ENCODE peak calls at places on chromosomes 1 and 21, in six cellular contexts. V is Panc1, N is IMR-90, Q is neural progenitor cell, L is PC-9, W is upper lobe of right lung. O is an unnamed sample.

GRCh38 chr1:88890790-88891317 is 513 bp downstream of the GTF2B start:
- DNase-seq in V (no peak), N (peak; percentile 41), Q (peak; percentile 57), L (peak; percentile 42), W (no peak), O (no peak)

GRCh38 chr1:61204528-61204927 is 122.2 kb downstream of the NFIA start:
- DNase-seq in V (no peak), N (no peak), Q (no peak), L (no peak), W (no peak), O (no peak)

GRCh38 chr1:206513312-206514111 is 6.2 kb downstream of the RASSF5 start:
- DNase-seq in V (no peak), N (peak; percentile 87), Q (no peak), L (peak; percentile 92), W (peak; percentile 74), O (peak; percentile 94)

GRCh38 chr1:51551848-51552296 is 32.8 kb upstream of the EPS15 start:
- DNase-seq in V (no peak), N (no peak), Q (no peak), L (no peak), W (no peak), O (no peak)

GRCh38 chr1:40344597-40344996 is 27.5 kb upstream of the COL9A2 start:
- DNase-seq in V (no peak), N (peak; percentile 79), Q (no peak), L (no peak), W (peak; percentile 77), O (no peak)

GRCh38 chr1:147924813-147925212 is 3.4 kb upstream of the GPR89B start:
- DNase-seq in V (no peak), N (no peak), Q (no peak), L (no peak), W (no peak), O (no peak)

GRCh38 chr1:209389258-209389657 is 194.3 kb upstream of the CAMK1G start:
- DNase-seq in V (peak; percentile 27), N (peak; percentile 94), Q (no peak), L (peak; percentile 95), W (no peak), O (peak; percentile 64)

GRCh38 chr1:152580433-152580832 is at the start of gene LCE3D:
- DNase-seq in V (no peak), N (peak; percentile 0), Q (no peak), L (no peak), W (no peak), O (no peak)

GRCh38 chr1:12618661-12619395 is 818 bp upstream of the DHRS3 start:
- DNase-seq in V (no peak), N (peak; percentile 83), Q (peak; percentile 79), L (peak; percentile 84), W (peak; percentile 85), O (peak; percentile 95)

GRCh38 chr1:51733793-51734522 is 117.1 kb downstream of the OSBPL9 start:
- DNase-seq in V (no peak), N (no peak), Q (no peak), L (no peak), W (no peak), O (no peak)

GRCh38 chr1:119187416-119187815 is 47.0 kb upstream of the WARS2 start:
- DNase-seq in V (no peak), N (no peak), Q (no peak), L (no peak), W (no peak), O (no peak)

GRCh38 chr1:209190591-209191241 is 392.8 kb upstream of the CAMK1G start:
- DNase-seq in V (peak; percentile 17), N (no peak), Q (peak; percentile 90), L (no peak), W (no peak), O (no peak)

GRCh38 chr21:45444385-45444784 is 39.4 kb downstream of the COL18A1 start:
- DNase-seq in V (no peak), N (no peak), Q (no peak), L (no peak), W (no peak), O (no peak)

GRCh38 chr21:14058566-14058965 is 152.2 kb downstream of the LIPI start:
- DNase-seq in V (no peak), N (no peak), Q (no peak), L (no peak), W (peak; percentile 61), O (no peak)

GRCh38 chr1:20588634-20589225 is at the start of gene CDA:
- DNase-seq in V (no peak), N (no peak), Q (no peak), L (peak; percentile 84), W (no peak), O (peak; percentile 90)
- H3K27ac ChIP-seq in V (no peak within 1 kb of the TSS), N (peak within 1 kb of the TSS; percentile 60), Q (no peak within 1 kb of the TSS), L (peak within 1 kb of the TSS; percentile 45), W (peak within 1 kb of the TSS; percentile 32), O (peak within 1 kb of the TSS; percentile 74)

DNA sequence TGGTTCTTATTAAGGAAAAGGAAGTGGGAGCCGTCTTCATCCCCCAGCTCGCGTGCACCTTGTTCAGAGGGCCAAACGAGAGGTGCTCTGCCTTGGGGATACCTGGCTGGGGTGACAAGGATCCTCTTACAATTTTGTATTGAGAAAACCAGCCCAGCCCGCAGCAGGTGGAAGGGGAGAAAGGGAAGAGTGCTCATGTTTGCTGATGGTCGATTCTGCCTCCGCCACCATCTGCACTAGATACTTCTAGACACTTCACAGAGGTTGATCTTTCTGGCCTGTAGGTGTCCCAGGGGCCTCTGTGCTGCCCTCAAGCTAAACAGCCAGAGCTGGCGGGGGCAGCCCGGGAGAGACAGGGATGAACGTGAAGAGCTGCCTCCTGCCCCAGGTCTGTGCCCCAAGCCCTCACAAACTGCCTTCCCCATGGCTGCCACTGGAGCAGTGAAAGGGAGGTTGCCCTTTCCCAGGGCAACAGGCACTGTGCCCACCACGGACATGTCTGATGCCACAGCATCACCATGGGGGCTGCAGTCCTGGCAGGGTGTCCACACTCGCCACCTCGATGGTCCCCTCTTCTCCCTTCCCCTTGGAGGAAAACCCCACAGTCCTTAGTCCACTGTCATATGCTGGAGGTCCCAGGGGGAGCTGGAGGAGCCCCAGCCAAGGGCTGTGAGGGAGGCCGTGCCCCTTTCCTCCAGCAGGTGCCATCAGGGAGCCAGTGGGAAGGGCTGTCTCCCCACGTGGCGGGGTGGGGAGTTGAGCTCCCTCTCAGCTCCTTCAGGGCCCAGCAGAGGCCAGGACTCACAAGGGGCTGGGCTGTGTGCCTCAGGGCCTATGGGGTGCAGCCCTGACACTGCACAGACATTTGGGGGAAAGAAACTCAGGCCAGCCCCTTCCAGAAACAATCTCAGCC is 8.1 kb downstream of the ADPRS start:
- DNase-seq in V (no peak), N (peak; percentile 5), Q (peak; percentile 66), L (no peak), W (no peak), O (no peak)
- TF ChIP-seq CTCF in V (peak; percentile 65), N (peak; percentile 29), Q (peak; percentile 36), L (no peak), W (no peak), O (peak; percentile 31)

DNA sequence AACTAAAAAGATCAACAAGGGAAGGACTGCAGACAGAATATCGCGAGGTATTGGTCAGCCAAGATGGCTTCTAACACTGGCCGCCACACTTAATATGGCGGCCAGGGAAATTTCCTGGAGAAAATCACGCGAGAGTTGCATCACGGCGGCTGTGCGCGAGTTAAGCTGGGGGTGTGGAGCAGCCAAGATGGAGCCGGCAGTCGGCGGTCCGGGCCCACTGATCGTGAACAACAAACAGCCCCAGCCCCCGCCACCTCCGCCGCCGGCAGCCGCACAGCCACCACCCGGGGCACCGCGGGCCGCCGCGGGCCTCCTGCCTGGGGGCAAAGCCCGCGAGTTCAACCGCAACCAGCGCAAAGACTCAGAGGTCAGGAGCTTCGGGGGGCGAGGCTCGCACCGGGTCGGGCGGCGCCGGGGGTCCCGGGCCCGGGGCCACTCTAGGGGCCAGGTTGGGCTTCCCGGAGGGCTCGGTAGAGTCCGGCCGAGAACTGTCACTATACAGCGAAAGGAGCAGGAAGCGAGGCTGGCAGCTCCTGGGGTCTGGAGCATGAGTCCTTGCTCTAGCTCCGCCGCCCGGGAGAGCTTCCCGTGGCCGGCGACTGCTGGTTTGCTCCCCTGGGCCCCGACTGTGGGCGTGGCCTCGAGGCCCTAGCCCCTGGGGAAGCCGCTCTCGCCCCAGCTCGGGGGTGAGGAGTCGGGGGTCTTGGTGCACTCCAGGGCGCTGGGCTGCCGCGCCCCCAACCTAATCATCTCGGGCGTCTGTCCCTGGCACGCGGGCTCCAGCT is at the start of gene STRIP1:
- DNase-seq in V (peak; percentile 89), N (peak; percentile 98), Q (peak; percentile 95), L (peak; percentile 94), W (peak; percentile 96), O (peak; percentile 87)
- H3K27ac ChIP-seq in V (peak within 1 kb of the TSS; percentile 98), N (peak within 1 kb of the TSS; percentile 58), Q (peak within 1 kb of the TSS; percentile 85), L (peak within 1 kb of the TSS; percentile 56), W (peak within 1 kb of the TSS; percentile 91), O (peak within 1 kb of the TSS; percentile 39)

GRCh38 chr1:247857069-247857985 is at the start of gene TRIM58:
- DNase-seq in V (no peak), N (no peak), Q (no peak), L (no peak), W (peak; percentile 66), O (no peak)
- TF ChIP-seq CTCF in V (no peak), N (no peak), Q (no peak), L (no peak), W (no peak), O (no peak)

GRCh38 chr1:203302461-203302860 is 2.9 kb upstream of the BTG2 start:
- DNase-seq in V (no peak), N (no peak), Q (no peak), L (no peak), W (peak; percentile 21), O (no peak)
- H3K27ac ChIP-seq in V (no peak overlapping the region), N (no peak overlapping the region), Q (no peak overlapping the region), L (no peak overlapping the region), W (no peak overlapping the region), O (no peak overlapping the region)

GRCh38 chr1:155645648-155646047 is 35.6 kb downstream of the MSTO1 start:
- DNase-seq in V (no peak), N (no peak), Q (no peak), L (no peak), W (no peak), O (no peak)

GRCh38 chr1:155650231-155650757 is 38.3 kb downstream of the YY1AP1 start:
- DNase-seq in V (no peak), N (no peak), Q (no peak), L (no peak), W (no peak), O (no peak)

GRCh38 chr1:155649689-155650088 is 38.9 kb downstream of the YY1AP1 start:
- DNase-seq in V (no peak), N (no peak), Q (no peak), L (no peak), W (no peak), O (no peak)

GRCh38 chr1:155646307-155646706 is 36.3 kb downstream of the MSTO1 start:
- DNase-seq in V (no peak), N (peak; percentile 39), Q (no peak), L (no peak), W (no peak), O (no peak)

GRCh38 chr1:155648207-155649147 is 38.5 kb downstream of the MSTO1 start:
- DNase-seq in V (no peak), N (peak; percentile 94), Q (peak; percentile 78), L (peak; percentile 93), W (no peak), O (no peak)
- TF ChIP-seq CTCF in V (peak; percentile 88), N (peak; percentile 83), Q (peak; percentile 59), L (peak; percentile 61), W (peak; percentile 46), O (peak; percentile 93)